ENCODE peak calls at places on chromosomes 6 and 20, in five cellular contexts. V, G, C, N and S are unnamed samples.

GRCh38 chr6:123803862-123804681 is at the start of gene NKAIN2:
- DNase-seq in G (peak; percentile 19), C (no peak), V (no peak), N (no peak), S (no peak)

GRCh38 chr6:20188630-20189075 is 23.6 kb downstream of the MBOAT1 start:
- DNase-seq in V (no peak), C (no peak), G (no peak), N (no peak), S (no peak)

GRCh38 chr20:23622839-23623343 is 14.9 kb downstream of the CST3 start:
- DNase-seq in V (peak; percentile 78), N (no peak), C (no peak), G (peak; percentile 62), S (no peak)

GRCh38 chr6:6057442-6058053 is 50.8 kb upstream of the NRN1 start:
- DNase-seq in C (no peak), G (no peak), N (no peak), V (no peak), S (no peak)

GRCh38 chr6:44059359-44060342 is 67.6 kb downstream of the MRPL14 start:
- DNase-seq in N (no peak), G (no peak), C (no peak), V (no peak), S (no peak)

GRCh38 chr20:63854069-63854765 is 7.1 kb upstream of the ABHD16B start:
- DNase-seq in C (no peak), G (peak; percentile 40), N (no peak), V (no peak), S (no peak)

GRCh38 chr6:50096267-50096666 is 46.5 kb upstream of the DEFB112 start:
- DNase-seq in C (no peak), V (no peak), N (no peak), G (no peak), S (no peak)

GRCh38 chr6:9346923-9347322 is 911.6 kb upstream of the SLC35B3 start:
- DNase-seq in C (no peak), N (no peak), V (no peak), G (no peak), S (no peak)

GRCh38 chr20:45269754-45270270 is 15.4 kb upstream of the SLPI start:
- DNase-seq in V (no peak), C (no peak), G (no peak), N (no peak), S (no peak)

GRCh38 chr6:150767585-150768164 is 97.8 kb upstream of the MTHFD1L start:
- DNase-seq in C (no peak), N (no peak), V (no peak), G (no peak), S (no peak)

GRCh38 chr6:158039178-158039557 is 57.5 kb downstream of the SYNJ2 start:
- DNase-seq in V (no peak), C (no peak), G (peak; percentile 21), N (no peak), S (no peak)

GRCh38 chr6:44258325-44258863 is 1.1 kb upstream of the SLC35B2 start:
- DNase-seq in V (no peak), C (no peak), N (no peak), G (no peak), S (no peak)

GRCh38 chr20:8082999-8083398 is 49.1 kb upstream of the PLCB1 start:
- DNase-seq in V (peak; percentile 16), N (no peak), C (no peak), G (no peak), S (no peak)

GRCh38 chr6:79872986-79873385 is 74.4 kb downstream of the ELOVL4 start:
- DNase-seq in V (no peak), N (no peak), G (no peak), C (no peak), S (no peak)

GRCh38 chr6:36855750-36856149 is 16.5 kb upstream of the CPNE5 start:
- DNase-seq in N (no peak), V (no peak), G (no peak), C (no peak), S (no peak)

GRCh38 chr20:61263084-61263695 is 11.1 kb downstream of the CDH4 start:
- DNase-seq in V (peak; percentile 18), N (peak; percentile 50), C (no peak), G (peak; percentile 33), S (peak; percentile 3)